ENCODE peak calls at places on chromosomes 7 and 10, in eight cellular contexts. Q is HCT116, O is PC-3, H is OCI-LY7, R is MM.1S, P is GM23248, G is neural progenitor cell, J is SK-N-SH. W is an unnamed sample.

GRCh38 chr7:91168766-91169518 is 95.3 kb upstream of the FZD1 start:
- DNase-seq in Q (no peak), H (no peak), P (no peak), O (no peak), R (no peak), J (peak; percentile 59), G (peak; percentile 11), W (no peak)

GRCh38 chr10:132500781-132501415 is 36.7 kb upstream of the INPP5A start:
- DNase-seq in Q (no peak), H (no peak), R (no peak), O (no peak), J (no peak), G (no peak), P (no peak), W (no peak)

GRCh38 chr10:11516419-11516721 is 95.1 kb downstream of the USP6NL start:
- DNase-seq in Q (no peak), O (no peak), R (peak; percentile 66), J (no peak), P (no peak), H (peak; percentile 43), G (no peak), W (no peak)

GRCh38 chr7:22488643-22489462 is 11.1 kb downstream of the STEAP1B start:
- DNase-seq in R (peak; percentile 70), J (peak; percentile 79), H (peak; percentile 82), Q (peak; percentile 54), G (peak; percentile 82), O (peak; percentile 86), P (peak; percentile 78), W (peak; percentile 87)

GRCh38 chr7:100801833-100802568 is 25.3 kb downstream of the EPHB4 start:
- DNase-seq in G (no peak), Q (no peak), R (no peak), J (peak; percentile 90), H (no peak), P (peak; percentile 83), O (peak; percentile 96), W (peak; percentile 88)

GRCh38 chr7:130365511-130366441 is 14.5 kb upstream of the CPA1 start:
- DNase-seq in R (no peak), Q (no peak), P (peak; percentile 88), G (peak; percentile 41), J (peak; percentile 73), H (no peak), O (peak; percentile 43), W (no peak)

GRCh38 chr7:151373599-151373998 is 32.0 kb downstream of the NUB1 start:
- DNase-seq in R (no peak), P (no peak), H (no peak), J (peak; percentile 91), O (no peak), G (no peak), Q (no peak), W (no peak)

GRCh38 chr7:2149672-2150444 is 82.9 kb downstream of the MAD1L1 start:
- DNase-seq in G (no peak), P (no peak), H (no peak), J (no peak), O (no peak), R (no peak), Q (no peak), W (no peak)

GRCh38 chr7:75945297-75946168 is 30.6 kb downstream of the POR start:
- DNase-seq in R (no peak), H (no peak), G (no peak), P (peak; percentile 44), Q (no peak), J (no peak), O (peak; percentile 46), W (peak; percentile 75)

GRCh38 chr7:134562136-134562535 is 13.2 kb downstream of the AKR1B15 start:
- DNase-seq in P (peak; percentile 36), Q (no peak), O (peak; percentile 48), G (no peak), R (no peak), J (no peak), H (no peak), W (no peak)

GRCh38 chr7:82050792-82051191 is 280.9 kb upstream of the HGF start:
- DNase-seq in Q (no peak), J (peak; percentile 31), P (peak; percentile 85), O (peak; percentile 23), G (no peak), R (no peak), H (no peak), W (peak; percentile 23)

GRCh38 chr10:98170249-98171117 is 36.0 kb downstream of the R3HCC1L start:
- DNase-seq in G (peak; percentile 67), P (peak; percentile 56), J (peak; percentile 43), R (peak; percentile 60), H (peak; percentile 74), O (peak; percentile 69), Q (peak; percentile 40), W (peak; percentile 63)

GRCh38 chr10:71209324-71210030 is 2.9 kb upstream of the UNC5B start:
- DNase-seq in H (no peak), G (no peak), P (no peak), R (no peak), O (no peak), J (no peak), Q (no peak), W (no peak)

GRCh38 chr7:20784311-20785210 is 2.1 kb downstream of the SP8 start:
- DNase-seq in H (no peak), J (peak; percentile 62), Q (no peak), R (no peak), G (peak; percentile 74), O (peak; percentile 69), P (peak; percentile 46), W (peak; percentile 59)

GRCh38 chr7:45881759-45882464 is 6.4 kb upstream of the IGFBP1 start:
- DNase-seq in P (peak; percentile 95), Q (no peak), R (no peak), G (no peak), J (no peak), O (no peak), H (no peak), W (peak; percentile 56)

GRCh38 chr10:58299580-58299979 is 30.6 kb downstream of the CISD1 start:
- DNase-seq in Q (peak; percentile 38), J (peak; percentile 60), R (peak; percentile 57), P (peak; percentile 68), O (peak; percentile 88), G (peak; percentile 70), H (peak; percentile 70), W (peak; percentile 79)

GRCh38 chr10:78438094-78438906 is 404.6 kb downstream of the RPS24 start:
- DNase-seq in O (no peak), J (no peak), G (no peak), H (peak; percentile 20), R (no peak), P (no peak), Q (no peak), W (no peak)

GRCh38 chr7:98998821-98999725 is 120.7 kb downstream of the TRRAP start:
- DNase-seq in H (no peak), G (no peak), J (no peak), P (no peak), O (no peak), R (no peak), Q (no peak), W (no peak)

GRCh38 chr10:62618576-62619408 is 185.7 kb upstream of the ADO start:
- DNase-seq in R (no peak), H (peak; percentile 76), O (peak; percentile 99), Q (no peak), J (no peak), G (no peak), P (peak; percentile 86), W (peak; percentile 69)
- TF ChIP-seq EZH2phosphoT487 in R (no peak), H (no peak), O (no peak), Q (no peak), J (no peak), G (no peak), P (no peak), W (no peak)

DNA sequence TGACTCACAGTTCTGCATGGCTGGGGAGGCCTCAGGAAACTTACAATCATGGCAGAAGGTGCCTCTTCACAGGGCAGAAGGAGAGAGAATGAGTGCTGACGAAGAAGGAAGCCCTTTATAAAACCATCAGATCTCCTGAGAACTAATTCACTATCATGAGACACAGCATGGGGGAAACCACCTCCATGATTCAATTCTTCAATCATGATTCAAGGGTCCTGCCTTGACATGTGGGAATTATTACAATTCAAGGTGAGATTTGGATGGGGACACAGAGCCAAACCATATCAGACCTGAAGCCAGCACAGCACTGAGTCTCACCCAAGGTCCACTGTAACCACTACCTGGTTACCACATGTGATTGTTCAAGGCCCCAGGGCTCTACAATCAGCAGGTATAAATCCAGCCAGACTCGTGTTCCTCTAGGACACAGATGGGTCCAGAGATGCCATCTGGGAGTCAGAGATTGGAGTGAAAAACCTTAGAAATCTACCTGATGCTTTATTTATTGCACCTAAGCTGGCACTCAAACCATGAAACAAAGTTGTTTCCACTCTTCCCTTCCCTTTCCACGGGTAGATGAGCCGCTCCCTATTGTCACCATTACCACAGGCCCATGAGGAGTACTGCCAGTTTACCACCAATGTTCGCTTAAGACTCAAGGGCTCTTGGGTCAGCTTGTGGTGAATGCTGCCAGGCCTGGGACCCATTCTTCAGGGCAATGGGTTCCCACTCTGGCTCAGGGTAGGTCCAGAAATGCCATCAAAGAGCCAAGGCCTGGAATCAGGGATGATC is 1061.5 kb downstream of the LRMDA start:
- DNase-seq in J (no peak), P (no peak), G (no peak), R (no peak), Q (no peak), H (no peak), O (no peak), W (no peak)
- H3K9me3 ChIP-seq in J (peaks cover 20% of the 10 kb centered on the region), P (peaks cover 2% of the 10 kb centered on the region), G (no peaks in the 10 kb centered on the region), R (no peaks in the 10 kb centered on the region), Q (peaks cover 5% of the 10 kb centered on the region), H (peaks cover 5% of the 10 kb centered on the region), O (peaks cover 48% of the 10 kb centered on the region), W (no peaks in the 10 kb centered on the region)

DNA sequence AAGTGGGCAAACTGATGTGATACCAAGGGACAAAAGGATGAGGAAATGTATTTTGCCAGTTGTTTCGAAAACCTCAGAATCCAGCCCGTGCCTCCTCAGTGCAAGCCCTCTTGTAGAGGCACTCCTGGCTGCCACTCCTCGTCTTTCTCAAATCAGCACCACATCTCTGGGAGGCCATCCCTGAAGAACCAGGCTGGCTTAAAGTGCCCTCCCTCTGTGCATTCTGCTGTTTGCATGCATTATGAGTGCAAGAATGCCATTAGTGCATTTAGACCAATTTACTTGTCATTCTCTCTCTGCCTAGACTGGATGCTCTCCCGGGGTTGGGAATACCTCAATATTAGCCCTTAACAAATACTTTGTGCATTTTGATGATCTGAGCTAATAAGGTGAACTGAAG is 19.9 kb upstream of the FAM180A start:
- DNase-seq in G (peak; percentile 32), J (no peak), O (no peak), H (no peak), P (no peak), R (no peak), Q (no peak), W (no peak)
- H3K27ac ChIP-seq in G (no peak overlapping the region), J (no peak overlapping the region), O (no peak overlapping the region), H (no peak overlapping the region), P (no peak overlapping the region), R (no peak overlapping the region), Q (no peak overlapping the region), W (no peak overlapping the region)

DNA sequence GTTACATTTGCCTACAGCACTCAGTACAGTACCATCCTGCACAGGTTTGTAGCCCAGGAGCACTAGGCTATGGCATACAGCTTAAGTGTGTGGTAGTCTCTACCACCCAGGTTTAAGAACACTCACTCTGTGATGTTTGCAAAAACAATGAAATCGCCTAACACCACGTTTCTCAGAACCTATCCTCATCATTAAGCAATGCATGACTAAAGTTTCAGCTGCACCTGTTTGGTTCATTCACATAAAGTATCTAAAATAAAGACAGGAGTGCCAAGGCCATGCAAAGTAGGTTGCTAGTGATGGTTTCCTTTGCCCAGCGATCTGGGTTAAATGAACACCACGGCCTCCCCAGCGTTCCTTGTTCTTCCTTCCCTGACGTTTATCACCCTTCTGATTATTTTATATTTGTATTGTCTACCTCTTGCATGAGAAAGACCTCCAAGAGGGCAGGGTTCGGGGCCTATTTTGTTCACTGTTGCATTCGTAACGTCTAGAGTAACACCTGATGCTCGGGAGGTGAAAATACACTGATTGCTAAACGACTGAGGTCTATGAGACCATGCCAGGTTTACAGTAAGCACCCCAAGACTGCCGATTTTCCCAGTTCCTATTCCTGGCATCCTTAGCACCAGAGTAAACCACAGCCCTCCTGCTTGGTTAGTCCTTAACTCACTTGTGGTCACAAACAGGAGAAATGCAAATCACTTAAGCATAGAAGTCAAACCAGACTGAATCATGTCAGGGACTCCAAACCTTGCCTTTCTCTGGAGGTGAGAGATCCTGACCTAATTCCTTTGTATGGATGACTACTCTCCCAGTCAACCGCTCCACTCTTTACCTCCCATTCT is 204.1 kb upstream of the NFE2L3 start:
- DNase-seq in G (no peak), H (peak; percentile 21), O (no peak), R (peak; percentile 78), J (no peak), P (no peak), Q (no peak), W (no peak)
- TF ChIP-seq EZH2phosphoT487 in G (no peak), H (no peak), O (no peak), R (no peak), J (no peak), P (no peak), Q (no peak), W (no peak)

W was measured in hepatocyte.